ENCODE peak calls at places on chromosomes 12 and 14, in nine cellular contexts. D is MM.1S; M is fibroblast of pulmonary artery; K is right atrium auricular region; E is CD8-positive, alpha-beta T cell; W is keratinocyte; Y is osteocyte; P is ascending aorta; A is ovary. J is an unnamed sample.

GRCh38 chr12:93040367-93040766 is 111.3 kb upstream of the EEA1 start:
- DNase-seq in D (no peak), M (no peak), K (no peak), E (no peak), W (no peak), Y (no peak), P (no peak), A (no peak), J (no peak)

GRCh38 chr14:79573486-79573885 is 637.8 kb downstream of the DIO2 start:
- DNase-seq in D (no peak), M (peak), K (no peak), E (no peak), W (no peak), Y (no peak), P (no peak), A (no peak), J (no peak)

GRCh38 chr14:68458840-68459469 is 333.9 kb downstream of the ZFP36L1 start:
- DNase-seq in D (no peak), M (peak), K (no peak), E (no peak), W (peak), Y (no peak), P (peak), A (no peak), J (no peak)

GRCh38 chr12:57389033-57389432 is 41.8 kb downstream of the R3HDM2 start:
- DNase-seq in D (no peak), M (peak), K (no peak), E (no peak), W (peak), Y (no peak), P (no peak), A (no peak), J (no peak)

GRCh38 chr12:129870796-129871195 is 33.0 kb downstream of the TMEM132D start:
- DNase-seq in D (no peak), M (no peak), K (no peak), E (no peak), W (no peak), Y (no peak), P (no peak), A (no peak), J (no peak)

GRCh38 chr14:82855912-82856381 is 1322.3 kb upstream of the SEL1L start:
- DNase-seq in D (peak), M (peak), K (no peak), E (no peak), W (peak), Y (no peak), P (no peak), A (no peak), J (no peak)

GRCh38 chr14:71703477-71703876 is 228.8 kb upstream of the RGS6 start:
- DNase-seq in D (no peak), M (peak), K (no peak), E (no peak), W (no peak), Y (no peak), P (no peak), A (no peak), J (no peak)

GRCh38 chr14:61561144-61561543 is 134.2 kb upstream of the HIF1A start:
- DNase-seq in D (no peak), M (peak), K (no peak), E (no peak), W (no peak), Y (no peak), P (peak), A (no peak), J (no peak)

GRCh38 chr14:69708586-69709169 is 58.3 kb upstream of the SRSF5 start:
- DNase-seq in D (no peak), M (no peak), K (no peak), E (no peak), W (no peak), Y (no peak), P (no peak), A (no peak), J (no peak)

GRCh38 chr12:49941556-49942511 is 8.7 kb upstream of the AQP2 start:
- DNase-seq in D (no peak), M (no peak), K (no peak), E (no peak), W (no peak), Y (no peak), P (peak), A (no peak), J (no peak)

GRCh38 chr14:92288994-92289393 is 34.0 kb upstream of the SLC24A4 start:
- DNase-seq in D (no peak), M (no peak), K (no peak), E (no peak), W (no peak), Y (no peak), P (no peak), A (no peak), J (no peak)

GRCh38 chr14:94321421-94322271 is 1.5 kb downstream of the SERPINA6 start:
- DNase-seq in D (no peak), M (no peak), K (peak), E (no peak), W (no peak), Y (peak), P (no peak), A (no peak), J (peak)
- TF ChIP-seq CTCF in D (no peak), M (no peak), K (no peak), E (no peak), W (no peak), Y (no peak), P (no peak), A (no peak), J (no peak)

DNA sequence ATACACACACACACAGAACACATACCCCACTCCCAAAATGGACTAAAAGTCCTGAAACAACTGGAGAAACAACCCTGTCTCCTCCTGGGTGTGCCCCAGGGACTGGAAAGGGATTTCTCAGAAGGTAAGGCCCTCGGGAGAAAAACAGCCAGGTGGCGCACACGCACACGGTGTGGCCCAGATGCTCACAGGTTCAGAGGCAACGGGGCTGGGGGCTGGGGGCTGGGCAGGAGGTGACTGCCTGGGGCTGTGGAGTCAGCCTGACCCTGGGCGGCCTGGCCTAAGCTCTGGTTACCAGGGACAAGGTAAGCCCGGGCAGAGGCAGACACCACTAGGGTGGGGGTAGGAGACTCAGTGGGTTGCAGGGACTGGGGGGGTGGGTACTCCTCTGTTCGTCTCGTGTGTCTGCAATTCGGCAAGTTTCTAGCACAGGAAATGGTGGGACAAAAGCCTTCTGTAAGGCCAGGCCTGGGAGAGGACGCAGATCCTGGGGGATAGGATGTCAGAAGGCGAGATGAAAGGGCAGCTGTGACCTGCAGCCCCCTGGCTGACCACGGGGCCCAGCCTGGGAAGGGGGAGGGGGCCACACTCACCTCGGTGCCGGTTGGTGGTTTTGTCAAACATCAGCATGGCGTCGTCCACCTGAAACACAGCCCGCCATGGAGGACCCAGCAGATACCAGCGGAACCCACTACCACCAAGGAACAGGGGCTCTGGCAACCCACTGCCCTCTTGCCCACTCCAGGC is 10.4 kb downstream of the MSI1 start:
- DNase-seq in D (no peak), M (no peak), K (no peak), E (no peak), W (no peak), Y (no peak), P (no peak), A (no peak), J (no peak)
- TF ChIP-seq CTCF in D (no peak), M (no peak), K (no peak), E (no peak), W (peak), Y (no peak), P (no peak), A (no peak), J (no peak)

GRCh38 chr12:52141306-52141705 is 50.5 kb downstream of the KRT80 start:
- DNase-seq in D (no peak), M (no peak), K (no peak), E (no peak), W (no peak), Y (no peak), P (no peak), A (no peak), J (no peak)
- TF ChIP-seq CTCF in D (no peak), M (no peak), K (no peak), E (no peak), W (no peak), Y (peak), P (no peak), A (no peak), J (no peak)

DNA sequence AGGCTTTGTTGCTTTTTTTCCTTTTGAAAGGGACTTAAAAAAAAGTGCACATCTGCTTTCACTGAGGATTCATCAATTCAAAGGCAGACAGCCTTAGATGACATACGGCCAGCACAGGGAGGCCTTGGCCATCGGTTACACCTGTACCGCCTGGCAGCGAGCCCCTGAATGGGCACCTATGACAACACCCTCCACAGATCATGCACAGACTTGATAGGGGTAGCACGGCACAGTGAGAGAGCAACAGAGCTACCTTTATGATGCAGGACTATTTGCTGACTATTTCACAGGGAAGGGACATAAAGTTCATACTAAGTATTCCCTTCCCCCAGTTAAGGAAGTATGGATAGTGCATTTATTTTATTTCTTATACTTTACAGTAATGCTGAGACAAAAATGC is 137.9 kb upstream of the ARID2 start:
- DNase-seq in D (no peak), M (no peak), K (no peak), E (no peak), W (no peak), Y (no peak), P (no peak), A (no peak), J (no peak)
- TF ChIP-seq CTCF in D (no peak), M (no peak), K (no peak), E (no peak), W (no peak), Y (no peak), P (no peak), A (no peak), J (no peak)

DNA sequence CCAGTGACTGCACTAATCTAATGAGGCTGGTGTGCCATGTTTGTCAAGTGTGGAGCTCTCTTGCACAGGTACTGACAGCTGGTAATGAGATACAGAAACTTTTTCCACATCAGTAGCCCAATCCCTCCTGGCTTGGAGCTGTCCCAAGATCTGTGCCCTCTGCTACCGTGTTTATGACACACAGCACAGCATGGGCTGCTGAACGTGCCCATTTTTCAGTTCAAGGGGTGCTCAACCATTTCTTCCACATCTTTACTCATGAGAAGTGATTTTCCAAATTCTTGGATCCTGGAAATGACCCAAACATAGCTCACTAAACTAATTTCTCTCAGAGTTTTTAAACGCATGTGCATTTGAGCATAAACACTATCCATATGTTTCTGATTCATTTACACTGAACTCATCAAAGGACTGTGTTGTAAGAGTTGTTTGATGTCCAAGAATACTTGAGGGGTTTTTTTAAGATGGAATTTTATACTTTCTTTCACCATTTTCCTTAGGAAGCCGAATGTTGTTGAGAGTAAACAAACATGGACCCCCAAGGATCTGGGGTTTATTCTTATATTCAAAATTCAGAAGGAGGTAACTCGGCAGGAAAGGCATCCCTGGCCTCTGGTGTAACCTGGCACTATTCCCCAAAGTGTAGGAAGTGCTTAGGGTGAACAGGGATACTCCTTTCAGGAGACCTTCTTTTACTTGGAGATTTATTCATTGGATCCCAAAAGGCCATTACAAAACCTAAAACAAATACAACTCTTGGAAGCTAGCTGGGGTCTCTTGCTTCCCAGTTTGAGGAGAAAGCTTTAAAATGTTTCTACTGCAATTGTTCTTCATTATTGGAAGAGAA is 215.0 kb downstream of the BMP4 start:
- DNase-seq in D (no peak), M (no peak), K (no peak), E (no peak), W (no peak), Y (no peak), P (no peak), A (no peak), J (no peak)
- TF ChIP-seq CTCF in D (no peak), M (no peak), K (no peak), E (no peak), W (no peak), Y (no peak), P (no peak), A (no peak), J (no peak)

GRCh38 chr12:67391034-67391433 is 121.9 kb downstream of the CAND1 start:
- DNase-seq in D (no peak), M (no peak), K (no peak), E (no peak), W (no peak), Y (no peak), P (no peak), A (no peak), J (no peak)

GRCh38 chr12:67391656-67392055 is 122.5 kb downstream of the CAND1 start:
- DNase-seq in D (no peak), M (no peak), K (no peak), E (no peak), W (no peak), Y (no peak), P (no peak), A (no peak), J (no peak)

GRCh38 chr12:67386869-67387570 is 117.9 kb downstream of the CAND1 start:
- DNase-seq in D (no peak), M (no peak), K (no peak), E (no peak), W (no peak), Y (no peak), P (no peak), A (no peak), J (no peak)

GRCh38 chr12:67388331-67389163 is 119.4 kb downstream of the CAND1 start:
- DNase-seq in D (no peak), M (no peak), K (no peak), E (no peak), W (no peak), Y (no peak), P (no peak), A (no peak), J (no peak)
- TF ChIP-seq CTCF in D (no peak), M (peak), K (no peak), E (no peak), W (no peak), Y (peak), P (no peak), A (no peak), J (no peak)

J was measured in GM10248.